ENCODE peak calls at places on chromosomes 5 and 9, in seven cellular contexts. V is tibial nerve, Y is IMR-90, M is neural progenitor cell, G is BE2C, R is PC-3, C is MM.1S. W is an unnamed sample.

GRCh38 chr5:151303666-151304065 is at the start of gene SLC36A3:
- DNase-seq in Y (no peak), G (no peak), R (no peak), V (no peak), C (no peak), M (no peak), W (no peak)

GRCh38 chr5:50672663-50673062 is 6.2 kb downstream of the PARP8 start:
- DNase-seq in R (no peak), Y (no peak), G (no peak), V (no peak), C (no peak), M (no peak), W (no peak)

GRCh38 chr5:101678494-101679193 is 617.4 kb downstream of the SLCO4C1 start:
- DNase-seq in R (peak; percentile 83), G (peak; percentile 83), M (peak; percentile 81), V (peak; percentile 83), Y (peak; percentile 47), C (peak; percentile 48), W (peak; percentile 47)

GRCh38 chr5:30968971-30969370 is 224.5 kb upstream of the CDH6 start:
- DNase-seq in V (no peak), M (no peak), Y (no peak), C (no peak), G (no peak), R (no peak), W (no peak)

GRCh38 chr9:120348951-120349429 is 231.0 kb downstream of the CDK5RAP2 start:
- DNase-seq in Y (peak; percentile 49), C (no peak), M (peak; percentile 86), R (peak; percentile 54), V (no peak), G (peak; percentile 72), W (no peak)

GRCh38 chr5:43396762-43397304 is 15.4 kb downstream of the CCL28 start:
- DNase-seq in C (peak; percentile 11), M (peak; percentile 3), R (peak; percentile 78), G (peak; percentile 24), Y (no peak), V (peak; percentile 12), W (peak; percentile 90)

GRCh38 chr9:131361202-131361833 is 32.6 kb upstream of the PRRC2B start:
- DNase-seq in C (no peak), M (no peak), R (no peak), V (peak; percentile 28), Y (no peak), G (no peak), W (peak; percentile 70)

GRCh38 chr5:119324842-119325241 is 31.0 kb upstream of the TNFAIP8 start:
- DNase-seq in M (no peak), C (no peak), V (no peak), G (no peak), R (no peak), Y (no peak), W (no peak)

GRCh38 chr5:108164574-108164973 is 217.3 kb downstream of the FBXL17 start:
- DNase-seq in R (no peak), M (no peak), V (no peak), Y (no peak), G (no peak), C (no peak), W (no peak)

GRCh38 chr5:4065472-4066320 is 470.1 kb downstream of the IRX1 start:
- DNase-seq in M (peak; percentile 11), G (no peak), V (no peak), R (no peak), Y (no peak), C (no peak), W (no peak)

DNA sequence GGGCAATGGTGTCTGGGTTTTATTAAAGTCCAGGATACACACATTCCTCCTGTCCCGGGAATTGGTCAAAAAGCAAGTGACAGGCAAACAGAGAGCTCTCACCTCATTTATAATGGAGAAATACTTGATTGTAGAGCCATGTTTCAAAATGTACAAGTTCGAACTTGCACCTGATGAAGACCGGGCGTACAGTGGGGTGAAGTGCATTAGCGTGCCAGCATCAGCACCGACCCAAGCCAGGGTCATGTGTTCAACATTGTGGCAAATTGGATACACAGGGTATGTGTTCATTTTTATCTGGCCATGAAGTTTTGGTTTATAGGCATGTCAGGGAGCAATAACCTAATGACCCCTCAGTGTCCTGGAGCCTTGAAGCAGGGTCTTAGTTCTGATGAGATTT is 472.5 kb downstream of the IRX1 start:
- DNase-seq in V (no peak), Y (no peak), M (no peak), G (no peak), R (no peak), C (no peak), W (no peak)
- H3K9me3 ChIP-seq in V (no peaks in the 10 kb centered on the region), Y (peaks cover 31% of the 10 kb centered on the region), M (no peaks in the 10 kb centered on the region), G (no peaks in the 10 kb centered on the region), R (peaks cover 23% of the 10 kb centered on the region), C (no peaks in the 10 kb centered on the region), W (no peaks in the 10 kb centered on the region)

GRCh38 chr5:33441241-33441844 is 578 bp downstream of the TARS1 start:
- DNase-seq in R (peak; percentile 56), G (peak; percentile 80), V (peak; percentile 21), Y (peak; percentile 73), C (peak; percentile 48), M (peak; percentile 35), W (no peak)

GRCh38 chr5:33448118-33448517 is 7.4 kb downstream of the TARS1 start:
- DNase-seq in G (no peak), Y (no peak), V (no peak), M (no peak), R (no peak), C (no peak), W (no peak)

GRCh38 chr5:33440482-33441240 is at the start of gene TARS1:
- DNase-seq in V (peak; percentile 99), M (peak; percentile 97), G (peak; percentile 98), Y (peak; percentile 100), C (peak; percentile 99), R (peak; percentile 100), W (peak; percentile 95)

GRCh38 chr5:33445808-33446207 is 5.0 kb downstream of the TARS1 start:
- DNase-seq in M (peak; percentile 20), Y (no peak), V (no peak), R (no peak), C (no peak), G (no peak), W (no peak)

DNA sequence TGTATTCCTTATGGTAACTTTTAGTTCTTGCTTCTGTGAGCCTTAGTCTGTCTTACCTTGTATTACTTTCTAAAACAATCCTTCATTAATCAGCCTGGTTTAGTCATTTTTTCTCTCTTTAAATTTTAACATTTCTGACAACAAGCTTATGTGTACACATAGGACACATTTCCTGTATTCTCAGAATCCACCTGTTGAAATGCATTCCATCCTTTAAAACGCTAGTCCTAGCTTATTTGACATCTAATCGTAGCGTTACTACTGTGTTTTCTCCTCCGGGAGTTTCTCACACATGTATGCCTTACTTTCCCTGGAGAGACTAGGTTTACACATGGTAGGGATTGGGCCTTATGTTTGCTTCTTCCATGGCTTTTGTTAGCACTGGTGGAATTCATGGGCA is 3.8 kb downstream of the TARS1 start:
- DNase-seq in Y (no peak), V (no peak), M (no peak), G (no peak), R (no peak), C (no peak), W (no peak)
- H3K4me3 ChIP-seq in Y (no peak overlapping the region), V (no peak overlapping the region), M (no peak overlapping the region), G (no peak overlapping the region), R (peak overlapping the region; percentile 15), C (no peak overlapping the region), W (no peak overlapping the region)

GRCh38 chr5:35939639-35940038 is 1.2 kb upstream of the CAPSL start:
- DNase-seq in C (no peak), M (no peak), Y (no peak), V (no peak), R (no peak), G (no peak), W (no peak)
- TF ChIP-seq CTCF in C (no peak), M (peak; percentile 8), Y (peak; percentile 24), V (no peak), R (peak; percentile 51), G (no peak), W (no peak)

DNA sequence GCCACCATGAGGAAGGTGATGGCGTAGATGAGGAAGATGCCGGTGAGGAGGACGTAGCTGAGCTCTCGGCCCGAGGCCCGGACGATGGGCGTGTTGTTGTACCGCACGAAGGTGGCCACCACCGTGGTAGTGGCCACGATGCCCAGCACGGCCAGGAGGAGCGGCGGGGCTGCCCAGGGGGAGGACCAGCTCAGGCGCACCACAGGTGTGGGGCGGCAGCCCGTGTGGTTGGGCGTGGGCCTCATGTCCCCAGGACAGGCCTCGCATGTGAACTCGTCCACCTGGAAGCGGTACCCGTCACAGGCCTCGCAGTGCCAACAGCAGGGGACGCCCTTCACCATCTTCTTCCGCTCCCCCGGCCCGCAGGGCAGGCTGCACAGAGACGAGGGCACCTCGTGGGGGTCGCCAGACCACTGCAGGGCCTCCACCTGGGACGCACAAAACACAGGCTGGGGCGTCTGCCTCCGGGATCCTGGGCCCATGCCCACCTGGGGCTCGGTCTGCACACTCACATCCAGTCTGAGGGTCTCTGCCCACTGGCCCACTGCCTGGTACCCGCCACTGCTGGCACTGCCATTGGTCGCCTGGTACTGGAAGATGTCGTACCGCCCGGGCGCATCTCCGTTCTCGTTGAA is 8.7 kb downstream of the GRM6 start:
- DNase-seq in Y (no peak), C (no peak), M (no peak), R (no peak), G (no peak), V (no peak), W (no peak)
- H3K9me3 ChIP-seq in Y (peaks cover 73% of the 10 kb centered on the region), C (no peaks in the 10 kb centered on the region), M (no peaks in the 10 kb centered on the region), R (peaks cover 13% of the 10 kb centered on the region), G (peaks cover 4% of the 10 kb centered on the region), V (peaks cover 97% of the 10 kb centered on the region), W (peaks cover 4% of the 10 kb centered on the region)

W was measured in left lung.